ENCODE peak calls at places on chromosome 10, in four cellular contexts. T is activated CD4-positive, alpha-beta T cell treated with anti-CD3 and anti-CD28 coated beads for 4 hours; K is left lung; J is M059J. L is an unnamed sample.

GRCh38 chr10:317219-317868 is 182.1 kb downstream of the ZMYND11 start:
- DNase-seq in T (peak), K (no peak), J (no peak), L (no peak)

GRCh38 chr10:128537888-128538287 is 411.7 kb upstream of the MKI67 start:
- DNase-seq in T (no peak), K (no peak), J (no peak), L (no peak)

GRCh38 chr10:5600908-5601307 is 65.5 kb downstream of the ASB13 start:
- DNase-seq in K (no peak), J (peak), T (no peak), L (no peak)

GRCh38 chr10:15344876-15345285 is 26.2 kb downstream of the FAM171A1 start:
- DNase-seq in J (no peak), K (no peak), T (no peak), L (no peak)

GRCh38 chr10:8334631-8335030 is 280.1 kb downstream of the GATA3 start:
- DNase-seq in T (no peak), K (no peak), J (no peak), L (no peak)

GRCh38 chr10:110679633-110680472 is 35.7 kb downstream of the RBM20 start:
- DNase-seq in T (no peak), K (peak), J (no peak), L (no peak)

GRCh38 chr10:18334116-18334867 is 194.1 kb downstream of the CACNB2 start:
- DNase-seq in K (no peak), J (no peak), T (no peak), L (no peak)

GRCh38 chr10:52757777-52758176 is 14.8 kb downstream of the MBL2 start:
- DNase-seq in J (no peak), T (no peak), K (no peak), L (no peak)

GRCh38 chr10:59801171-59801570 is 47.9 kb upstream of the MRLN start:
- DNase-seq in J (no peak), T (no peak), K (no peak), L (no peak)

GRCh38 chr10:5662708-5663579 is 3.5 kb downstream of the ASB13 start:
- DNase-seq in K (no peak), J (no peak), T (no peak), L (no peak)